ENCODE peak calls at places on chromosomes 3 and 15, in nine cellular contexts. D is endothelial cell of umbilical vein; Z is CD8-positive, alpha-beta memory T cell; H is GM23338; R is body of pancreas; J is hepatocyte; U is CD8-positive, alpha-beta T cell; E is left lung; Y is small intestine. A is an unnamed sample. For H3K36me3, the result is how much of the 10 kb centered on the place peaks cover.

GRCh38 chr3:64859625-64860590 is 172.1 kb upstream of the ADAMTS9 start:
- DNase-seq in E (no peak), H (no peak), J (no peak), D (no peak), R (no peak), Y (no peak), Z (no peak), U (no peak), A (no peak)

GRCh38 chr15:81001180-81002003 is 669 bp downstream of the TLNRD1 start:
- DNase-seq in H (peak), Z (peak), J (peak), E (peak), D (peak), R (peak), U (peak), Y (peak), A (no peak)

GRCh38 chr3:143628971-143629370 is 219.3 kb downstream of the SLC9A9 start:
- DNase-seq in H (no peak), D (no peak), U (no peak), R (no peak), Y (no peak), E (no peak), J (no peak), Z (no peak), A (no peak)

GRCh38 chr3:141877911-141878310 is 1.5 kb downstream of the ATP1B3 start:
- DNase-seq in E (no peak), Z (no peak), H (peak), U (no peak), R (no peak), Y (peak), D (peak), J (peak), A (no peak)

GRCh38 chr15:67043939-67044771 is 21.2 kb upstream of the SMAD3 start:
- DNase-seq in J (no peak), E (no peak), Y (no peak), R (peak), D (peak), U (no peak), H (peak), Z (no peak), A (no peak)

GRCh38 chr3:61562810-61563613 is 1.6 kb downstream of the PTPRG start:
- DNase-seq in H (peak), J (peak), D (peak), Y (peak), E (no peak), U (no peak), R (peak), Z (no peak), A (no peak)

GRCh38 chr15:75712668-75713337 is at the start of gene CSPG4:
- DNase-seq in R (no peak), Z (no peak), U (no peak), J (peak), H (peak), E (no peak), Y (no peak), D (no peak), A (no peak)

GRCh38 chr3:101689291-101689690 is 2.8 kb upstream of the RPL24 start:
- DNase-seq in U (no peak), H (no peak), Y (no peak), E (no peak), D (no peak), J (no peak), Z (no peak), R (no peak), A (no peak)

GRCh38 chr3:194364652-194365434 is 4.7 kb downstream of the LRRC15 start:
- DNase-seq in Z (no peak), R (no peak), H (no peak), Y (no peak), J (peak), D (peak), U (no peak), E (peak), A (no peak)

GRCh38 chr3:158679547-158680000 is 7.1 kb upstream of the LXN start:
- DNase-seq in U (no peak), Y (no peak), D (no peak), R (no peak), E (no peak), J (no peak), Z (no peak), H (no peak), A (no peak)

GRCh38 chr3:143720381-143720780 is 127.9 kb downstream of the SLC9A9 start:
- DNase-seq in U (no peak), H (no peak), J (no peak), D (no peak), Z (no peak), E (no peak), R (no peak), Y (no peak), A (no peak)

GRCh38 chr3:174382876-174383275 is 476.3 kb upstream of the NAALADL2 start:
- DNase-seq in E (no peak), J (no peak), H (no peak), Y (no peak), U (no peak), Z (no peak), D (no peak), R (no peak), A (no peak)

GRCh38 chr3:64209866-64210609 is 15.2 kb downstream of the PRICKLE2 start:
- DNase-seq in R (peak), H (no peak), Y (no peak), E (peak), J (no peak), Z (no peak), D (peak), U (no peak), A (no peak)

GRCh38 chr15:85149460-85150129 is 167.9 kb downstream of the PDE8A start:
- DNase-seq in R (no peak), Y (no peak), U (no peak), E (no peak), H (no peak), J (no peak), D (no peak), Z (peak), A (no peak)

GRCh38 chr3:23320586-23321570 is 117.8 kb downstream of the UBE2E2 start:
- DNase-seq in H (no peak), R (no peak), U (no peak), J (no peak), Y (no peak), D (no peak), Z (no peak), E (no peak), A (no peak)

GRCh38 chr3:175526609-175527280 is 667.6 kb downstream of the NAALADL2 start:
- DNase-seq in D (peak), J (no peak), Y (peak), U (no peak), H (peak), Z (no peak), R (no peak), E (no peak), A (no peak)

GRCh38 chr15:59940928-59941327 is 63.2 kb upstream of the FOXB1 start:
- DNase-seq in R (no peak), U (no peak), Z (no peak), D (no peak), Y (no peak), E (no peak), H (no peak), J (no peak), A (no peak)

GRCh38 chr15:94008101-94009080 is 223.0 kb upstream of the MCTP2 start:
- DNase-seq in E (no peak), Z (no peak), H (no peak), Y (no peak), U (no peak), R (no peak), J (no peak), D (no peak), A (no peak)

GRCh38 chr3:183018416-183019192 is 38.3 kb upstream of the DCUN1D1 start:
- DNase-seq in R (no peak), D (no peak), E (no peak), J (no peak), H (no peak), U (no peak), Y (no peak), Z (no peak), A (no peak)

GRCh38 chr15:101107625-101108457 is 144.0 kb downstream of the CHSY1 start:
- DNase-seq in Z (no peak), H (no peak), D (no peak), E (no peak), J (no peak), U (no peak), R (no peak), Y (no peak), A (no peak)

GRCh38 chr15:64690008-64690407 is 85.4 kb downstream of the RBPMS2 start:
- DNase-seq in J (no peak), H (no peak), D (no peak), U (no peak), Y (no peak), R (no peak), Z (no peak), E (no peak), A (no peak)
- H3K36me3 ChIP-seq in J (under half), H (half or more), D (under half), U (under half), Y (under half), R (under half), Z (under half), E (under half), A (under half)

GRCh38 chr3:8942746-8943488 is 20.4 kb downstream of the RAD18 start:
- DNase-seq in D (no peak), E (no peak), H (no peak), J (no peak), Y (no peak), U (no peak), Z (no peak), R (no peak), A (no peak)

GRCh38 chr3:8942115-8942514 is 21.2 kb downstream of the RAD18 start:
- DNase-seq in Y (no peak), E (no peak), D (no peak), J (no peak), R (no peak), U (no peak), H (no peak), Z (no peak), A (no peak)

GRCh38 chr3:8937064-8938020 is 25.9 kb downstream of the RAD18 start:
- DNase-seq in Y (no peak), E (no peak), D (peak), R (no peak), J (no peak), Z (no peak), H (no peak), U (no peak), A (no peak)

GRCh38 chr3:8932507-8932906 is 30.8 kb downstream of the RAD18 start:
- DNase-seq in Y (peak), J (no peak), R (no peak), D (no peak), Z (no peak), H (no peak), U (no peak), E (no peak), A (no peak)

GRCh38 chr3:8938021-8938420 is 25.3 kb downstream of the RAD18 start:
- DNase-seq in Z (no peak), Y (no peak), E (no peak), H (peak), R (no peak), J (peak), U (no peak), D (peak), A (no peak)
- H3K36me3 ChIP-seq in Z (under half), Y (under half), E (under half), H (under half), R (under half), J (under half), U (under half), D (under half), A (half or more)

GRCh38 chr15:62809968-62810260 is 232.6 kb upstream of the TPM1 start:
- DNase-seq in D (no peak), Y (no peak), R (no peak), H (no peak), Z (no peak), U (no peak), E (no peak), J (no peak), A (no peak)

GRCh38 chr15:62805502-62805901 is 237.0 kb upstream of the TPM1 start:
- DNase-seq in R (no peak), Y (no peak), U (no peak), E (no peak), Z (no peak), J (no peak), D (no peak), H (no peak), A (no peak)

GRCh38 chr15:62809106-62809967 is 233.2 kb upstream of the TPM1 start:
- DNase-seq in U (no peak), E (no peak), D (no peak), Z (no peak), Y (no peak), H (no peak), R (no peak), J (no peak), A (no peak)

GRCh38 chr15:62803856-62804400 is 238.6 kb upstream of the TPM1 start:
- DNase-seq in H (no peak), E (no peak), Y (no peak), Z (no peak), U (no peak), R (no peak), D (no peak), J (no peak), A (no peak)

GRCh38 chr15:62807539-62808130 is 234.9 kb upstream of the TPM1 start:
- DNase-seq in U (no peak), H (peak), E (no peak), Z (no peak), Y (no peak), J (no peak), D (no peak), R (no peak), A (no peak)
- H3K36me3 ChIP-seq in U (under half), H (under half), E (under half), Z (under half), Y (under half), J (under half), D (under half), R (under half), A (under half)

DNA sequence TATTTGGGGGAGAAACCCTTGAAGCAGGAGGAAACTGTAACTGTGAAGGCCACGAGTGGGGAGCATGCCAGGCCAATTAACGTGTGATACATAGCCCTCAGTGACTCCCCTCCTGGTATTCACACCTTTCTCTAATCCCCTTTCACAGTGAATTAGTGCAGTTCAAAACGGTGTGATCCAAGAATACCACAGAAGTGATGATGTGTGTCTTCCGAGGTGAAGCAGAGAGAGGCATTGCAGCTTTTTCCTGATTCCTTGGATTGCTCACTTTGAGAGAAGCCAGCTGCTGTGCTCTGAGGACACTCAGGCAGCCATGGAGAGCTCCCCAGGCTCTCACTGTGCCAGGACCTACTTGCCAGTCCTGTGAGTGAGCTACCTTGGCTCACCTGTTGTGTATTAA is 17.3 kb downstream of the NIPA2 start:
- DNase-seq in U (no peak), Z (no peak), J (no peak), H (no peak), Y (no peak), R (no peak), D (no peak), E (no peak), A (no peak)
- H3K36me3 ChIP-seq in U (under half), Z (under half), J (under half), H (under half), Y (under half), R (under half), D (under half), E (under half), A (under half)

GRCh38 chr3:49327485-49327884 is 12.4 kb downstream of the USP4 start:
- DNase-seq in H (peak), J (no peak), Z (no peak), Y (no peak), U (no peak), D (peak), R (no peak), E (no peak), A (no peak)
- H3K36me3 ChIP-seq in H (under half), J (under half), Z (half or more), Y (under half), U (half or more), D (under half), R (under half), E (under half), A (under half)

GRCh38 chr3:14459787-14460186 is 57.4 kb downstream of the SLC6A6 start:
- DNase-seq in Y (no peak), Z (no peak), U (no peak), J (no peak), H (no peak), R (no peak), E (no peak), D (no peak), A (no peak)
- H3K36me3 ChIP-seq in Y (under half), Z (under half), U (under half), J (under half), H (under half), R (under half), E (under half), D (under half), A (under half)

A was measured in esophagus squamous epithelium.